ENCODE peak calls at places on chromosomes 13 and 19, in four cellular contexts. N is K562, J is HepG2, Z is GM12878. A is an unnamed sample.

GRCh38 chr19:42066075-42066754 is 3.8 kb downstream of the GRIK5 start:
- DNase-seq in N (peak), J (no peak), Z (no peak), A (peak)

GRCh38 chr13:28313579-28313978 is 175.2 kb downstream of the PAN3 start:
- DNase-seq in N (no peak), J (no peak), Z (no peak), A (no peak)

GRCh38 chr19:50547385-50548190 is 20.6 kb downstream of the LRRC4B start:
- DNase-seq in N (no peak), J (no peak), Z (no peak), A (no peak)

GRCh38 chr19:13171146-13171545 is 20.9 kb downstream of the IER2 start:
- DNase-seq in N (no peak), J (no peak), Z (no peak), A (no peak)

GRCh38 chr13:49497272-49497671 is 1.5 kb downstream of the PHF11 start:
- DNase-seq in N (no peak), J (no peak), Z (no peak), A (no peak)

GRCh38 chr13:96428904-96429303 is 339.0 kb downstream of the HS6ST3 start:
- DNase-seq in N (no peak), J (no peak), Z (no peak), A (no peak)

GRCh38 chr13:45873491-45874360 is 22.2 kb upstream of the SIAH3 start:
- DNase-seq in N (no peak), J (peak), Z (no peak), A (no peak)

GRCh38 chr19:6412111-6412999 is 12.3 kb downstream of the KHSRP start:
- DNase-seq in N (peak), J (peak), Z (no peak), A (peak)

GRCh38 chr19:35355851-35356460 is 2.3 kb upstream of the FFAR3 start:
- DNase-seq in N (no peak), J (no peak), Z (no peak), A (no peak)

GRCh38 chr13:101917475-101917810 is 465.0 kb downstream of the ITGBL1 start:
- DNase-seq in N (no peak), J (no peak), Z (no peak), A (no peak)

GRCh38 chr13:100432611-100433010 is 156.0 kb downstream of the GGACT start:
- DNase-seq in N (no peak), J (no peak), Z (no peak), A (no peak)

GRCh38 chr13:112994084-112994780 is 25.2 kb downstream of the MCF2L start:
- DNase-seq in N (no peak), J (no peak), Z (no peak), A (no peak)

GRCh38 chr13:112996671-112997091 is 27.7 kb downstream of the MCF2L start:
- DNase-seq in N (no peak), J (no peak), Z (no peak), A (no peak)

GRCh38 chr13:112997188-112998135 is 28.4 kb downstream of the MCF2L start:
- DNase-seq in N (no peak), J (no peak), Z (no peak), A (no peak)

GRCh38 chr13:112994781-112995355 is 25.9 kb downstream of the MCF2L start:
- DNase-seq in N (no peak), J (no peak), Z (no peak), A (no peak)

DNA sequence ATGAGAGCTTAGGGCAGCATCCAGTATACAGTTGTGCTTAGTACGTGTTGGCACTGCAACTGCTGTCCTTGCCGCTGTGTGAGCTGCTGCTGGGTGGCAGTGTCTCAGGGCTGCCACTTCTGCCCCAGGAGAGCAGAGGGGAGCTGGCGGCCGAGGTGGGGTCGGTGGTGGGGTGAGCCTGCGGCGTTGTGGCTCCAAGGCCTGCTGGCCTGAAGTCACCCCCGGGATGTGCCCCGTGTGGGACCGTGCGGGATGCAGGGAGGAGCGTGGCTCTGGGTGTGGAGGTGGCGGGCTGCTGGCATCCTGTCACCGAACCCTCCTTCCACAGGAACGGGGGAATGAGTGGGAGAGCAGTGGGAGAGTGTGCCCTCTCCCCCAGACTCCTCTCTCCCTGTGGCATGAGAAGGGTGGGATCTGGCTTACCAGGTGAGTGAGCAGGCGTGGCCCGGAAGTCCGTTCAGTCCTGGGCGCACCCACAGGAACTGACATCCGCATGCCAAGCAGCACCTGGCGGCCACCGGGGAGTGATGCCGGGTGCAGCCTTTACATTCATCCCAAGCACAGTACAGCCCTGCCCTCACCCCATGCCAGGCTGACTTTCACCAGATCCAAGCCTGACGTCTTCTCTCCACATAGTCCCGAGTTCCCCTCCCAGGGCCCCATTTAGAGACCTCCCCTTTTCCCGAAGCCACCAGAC is 26.5 kb downstream of the MCF2L start:
- DNase-seq in N (no peak), J (no peak), Z (no peak), A (no peak)
- TF ChIP-seq HDAC6 in N (no peak), J (no peak), Z (no peak), A (no peak)

GRCh38 chr19:45251452-45252354 is 632 bp downstream of the MARK4 start:
- DNase-seq in N (peak), J (no peak), Z (no peak), A (peak)
- TF ChIP-seq GABPA in N (no peak), J (no peak), Z (no peak), A (no peak)

GRCh38 chr19:44608391-44608821 is 5.0 kb upstream of the IGSF23 start:
- DNase-seq in N (no peak), J (no peak), Z (no peak), A (no peak)

GRCh38 chr19:44607917-44608316 is 5.4 kb upstream of the IGSF23 start:
- DNase-seq in N (no peak), J (no peak), Z (no peak), A (no peak)

GRCh38 chr19:44609219-44609618 is 4.1 kb upstream of the IGSF23 start:
- DNase-seq in N (no peak), J (no peak), Z (no peak), A (no peak)

GRCh38 chr19:44605547-44605946 is 7.8 kb upstream of the IGSF23 start:
- DNase-seq in N (no peak), J (no peak), Z (no peak), A (no peak)

DNA sequence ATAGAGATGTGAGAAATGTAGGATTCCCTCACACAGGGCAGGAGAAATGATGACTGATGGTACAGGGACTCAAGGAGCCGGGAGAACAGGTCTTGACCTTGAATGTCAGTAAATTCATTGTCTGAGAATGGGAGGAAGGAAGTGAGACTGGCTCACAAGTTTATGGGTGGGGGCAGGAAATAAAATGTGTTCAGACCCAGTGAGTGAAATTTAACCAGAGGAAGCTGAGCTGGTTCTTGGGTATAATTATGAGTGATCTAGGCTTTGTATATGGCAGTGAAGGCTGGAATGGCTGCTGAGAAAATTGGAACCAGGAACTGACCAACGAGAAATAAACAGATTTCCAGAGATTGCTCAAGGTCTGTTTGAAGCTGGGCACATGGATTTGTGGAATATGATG is 6.3 kb upstream of the IGSF23 start:
- DNase-seq in N (no peak), J (no peak), Z (no peak), A (no peak)
- TF ChIP-seq HDAC6 in N (no peak), J (no peak), Z (no peak), A (no peak)

DNA sequence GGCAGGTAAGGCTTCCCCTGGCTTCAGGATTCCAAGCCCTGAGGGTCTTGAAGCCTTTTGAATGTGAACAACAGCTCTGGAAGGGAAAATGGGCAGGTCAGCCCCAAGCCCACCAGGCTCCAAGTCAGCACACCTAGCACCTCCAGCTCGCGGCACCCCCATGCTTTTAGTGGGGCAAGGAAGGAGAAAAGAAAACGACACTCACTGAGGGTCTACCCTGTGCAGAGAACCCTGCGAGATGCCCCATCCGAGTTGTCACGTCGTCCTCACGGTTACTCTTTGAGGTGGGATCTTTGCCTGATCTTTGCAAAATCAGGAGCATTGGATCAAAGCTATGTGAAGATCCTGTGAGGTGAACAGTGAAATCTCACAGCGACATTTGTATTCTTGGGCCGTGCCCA is 5.7 kb upstream of the F10 start:
- DNase-seq in N (no peak), J (no peak), Z (no peak), A (no peak)
- TF ChIP-seq GABPA in N (no peak), J (no peak), Z (no peak), A (no peak)

GRCh38 chr13:26660185-26660584 is 100.4 kb downstream of the GPR12 start:
- DNase-seq in N (no peak), J (no peak), Z (no peak), A (no peak)
- TF ChIP-seq HDAC6 in N (no peak), J (no peak), Z (no peak), A (no peak)

GRCh38 chr13:34933349-34933748 is 8.7 kb upstream of the NBEA start:
- DNase-seq in N (no peak), J (no peak), Z (no peak), A (no peak)

GRCh38 chr13:34933786-34934185 is 8.3 kb upstream of the NBEA start:
- DNase-seq in N (no peak), J (no peak), Z (no peak), A (no peak)

GRCh38 chr13:34926513-34926912 is 15.6 kb upstream of the NBEA start:
- DNase-seq in N (no peak), J (no peak), Z (no peak), A (no peak)

GRCh38 chr13:34935841-34936240 is 6.2 kb upstream of the NBEA start:
- DNase-seq in N (no peak), J (no peak), Z (no peak), A (no peak)

GRCh38 chr13:34931572-34931971 is 10.5 kb upstream of the NBEA start:
- DNase-seq in N (no peak), J (peak), Z (no peak), A (no peak)
- TF ChIP-seq GABPA in N (no peak), J (no peak), Z (no peak), A (no peak)

A was measured in H1.